ENCODE peak calls at places on chromosome 5, in six cellular contexts. One of them, this sample, is unnamed.

GRCh38 chr5:100779669-100780375 is 123.3 kb downstream of the ST8SIA4 start:
- DNase-seq in stimulated activated CD4-positive, alpha-beta T cell treated with anti-CD3 and anti-CD28 coated beads, Interleukin-1b, Interleukin-23, amount 100 ng/mL, for 1 hour: no peak
- DNase-seq in KG1: no peak
- DNase-seq in A673: no peak
- DNase-seq in NCI-H226: no peak
- DNase-seq in A549: no peak
- DNase-seq in this sample: no peak

GRCh38 chr5:115666023-115666422 is 40.2 kb upstream of the TMED7 start:
- DNase-seq in stimulated activated CD4-positive, alpha-beta T cell treated with anti-CD3 and anti-CD28 coated beads, Interleukin-1b, Interleukin-23, amount 100 ng/mL, for 1 hour: no peak
- DNase-seq in KG1: no peak
- DNase-seq in A673: no peak
- DNase-seq in NCI-H226: no peak
- DNase-seq in A549: no peak
- DNase-seq in this sample: no peak

GRCh38 chr5:148760945-148761638 is 65.3 kb upstream of the ADRB2 start:
- DNase-seq in stimulated activated CD4-positive, alpha-beta T cell treated with anti-CD3 and anti-CD28 coated beads, Interleukin-1b, Interleukin-23, amount 100 ng/mL, for 1 hour: no peak
- DNase-seq in KG1: no peak
- DNase-seq in A673: no peak
- DNase-seq in NCI-H226: no peak
- DNase-seq in A549: no peak
- DNase-seq in this sample: no peak

GRCh38 chr5:109611505-109611904 is 78.2 kb upstream of the MAN2A1 start:
- DNase-seq in stimulated activated CD4-positive, alpha-beta T cell treated with anti-CD3 and anti-CD28 coated beads, Interleukin-1b, Interleukin-23, amount 100 ng/mL, for 1 hour: no peak
- DNase-seq in KG1: no peak
- DNase-seq in A673: peak
- DNase-seq in NCI-H226: no peak
- DNase-seq in A549: no peak
- DNase-seq in this sample: no peak

GRCh38 chr5:103840600-103840999 is 278.0 kb upstream of the NUDT12 start:
- DNase-seq in stimulated activated CD4-positive, alpha-beta T cell treated with anti-CD3 and anti-CD28 coated beads, Interleukin-1b, Interleukin-23, amount 100 ng/mL, for 1 hour: no peak
- DNase-seq in KG1: no peak
- DNase-seq in A673: no peak
- DNase-seq in NCI-H226: peak
- DNase-seq in A549: no peak
- DNase-seq in this sample: no peak

GRCh38 chr5:10856646-10857332 is 95.8 kb upstream of the DAP start:
- DNase-seq in stimulated activated CD4-positive, alpha-beta T cell treated with anti-CD3 and anti-CD28 coated beads, Interleukin-1b, Interleukin-23, amount 100 ng/mL, for 1 hour: no peak
- DNase-seq in KG1: no peak
- DNase-seq in A673: peak
- DNase-seq in NCI-H226: no peak
- DNase-seq in A549: peak
- DNase-seq in this sample: no peak

GRCh38 chr5:172504736-172505402 is 50.5 kb upstream of the SH3PXD2B start:
- DNase-seq in stimulated activated CD4-positive, alpha-beta T cell treated with anti-CD3 and anti-CD28 coated beads, Interleukin-1b, Interleukin-23, amount 100 ng/mL, for 1 hour: no peak
- DNase-seq in KG1: no peak
- DNase-seq in A673: no peak
- DNase-seq in NCI-H226: no peak
- DNase-seq in A549: no peak
- DNase-seq in this sample: no peak

GRCh38 chr5:154858972-154859950 is 834 bp downstream of the CNOT8 start:
- DNase-seq in stimulated activated CD4-positive, alpha-beta T cell treated with anti-CD3 and anti-CD28 coated beads, Interleukin-1b, Interleukin-23, amount 100 ng/mL, for 1 hour: no peak
- DNase-seq in KG1: peak
- DNase-seq in A673: no peak
- DNase-seq in NCI-H226: no peak
- DNase-seq in A549: peak
- DNase-seq in this sample: no peak

GRCh38 chr5:142716963-142717362 is 31.1 kb upstream of the FGF1 start:
- DNase-seq in stimulated activated CD4-positive, alpha-beta T cell treated with anti-CD3 and anti-CD28 coated beads, Interleukin-1b, Interleukin-23, amount 100 ng/mL, for 1 hour: no peak
- DNase-seq in KG1: no peak
- DNase-seq in A673: peak
- DNase-seq in NCI-H226: peak
- DNase-seq in A549: peak
- DNase-seq in this sample: no peak

GRCh38 chr5:67066815-67067214 is 129.8 kb downstream of the CD180 start:
- DNase-seq in stimulated activated CD4-positive, alpha-beta T cell treated with anti-CD3 and anti-CD28 coated beads, Interleukin-1b, Interleukin-23, amount 100 ng/mL, for 1 hour: no peak
- DNase-seq in KG1: no peak
- DNase-seq in A673: no peak
- DNase-seq in NCI-H226: no peak
- DNase-seq in A549: peak
- DNase-seq in this sample: no peak

GRCh38 chr5:90488791-90489190 is 14.1 kb downstream of the POLR3G start:
- DNase-seq in stimulated activated CD4-positive, alpha-beta T cell treated with anti-CD3 and anti-CD28 coated beads, Interleukin-1b, Interleukin-23, amount 100 ng/mL, for 1 hour: no peak
- DNase-seq in KG1: no peak
- DNase-seq in A673: no peak
- DNase-seq in NCI-H226: no peak
- DNase-seq in A549: no peak
- DNase-seq in this sample: no peak

GRCh38 chr5:1557114-1557873 is 33.5 kb upstream of the LPCAT1 start:
- DNase-seq in stimulated activated CD4-positive, alpha-beta T cell treated with anti-CD3 and anti-CD28 coated beads, Interleukin-1b, Interleukin-23, amount 100 ng/mL, for 1 hour: no peak
- DNase-seq in KG1: no peak
- DNase-seq in A673: no peak
- DNase-seq in NCI-H226: no peak
- DNase-seq in A549: no peak
- DNase-seq in this sample: no peak

GRCh38 chr5:132664696-132665209 is 6.8 kb downstream of the IL13 start:
- DNase-seq in stimulated activated CD4-positive, alpha-beta T cell treated with anti-CD3 and anti-CD28 coated beads, Interleukin-1b, Interleukin-23, amount 100 ng/mL, for 1 hour: no peak
- DNase-seq in KG1: no peak
- DNase-seq in A673: no peak
- DNase-seq in NCI-H226: no peak
- DNase-seq in A549: no peak
- DNase-seq in this sample: no peak

GRCh38 chr5:136143763-136144162 is 11.1 kb downstream of the SMAD5 start:
- DNase-seq in stimulated activated CD4-positive, alpha-beta T cell treated with anti-CD3 and anti-CD28 coated beads, Interleukin-1b, Interleukin-23, amount 100 ng/mL, for 1 hour: no peak
- DNase-seq in KG1: no peak
- DNase-seq in A673: no peak
- DNase-seq in NCI-H226: no peak
- DNase-seq in A549: no peak
- DNase-seq in this sample: no peak

GRCh38 chr5:119397518-119398380 is 41.9 kb downstream of the TNFAIP8 start:
- DNase-seq in stimulated activated CD4-positive, alpha-beta T cell treated with anti-CD3 and anti-CD28 coated beads, Interleukin-1b, Interleukin-23, amount 100 ng/mL, for 1 hour: no peak
- DNase-seq in KG1: no peak
- DNase-seq in A673: peak
- DNase-seq in NCI-H226: peak
- DNase-seq in A549: peak
- DNase-seq in this sample: no peak

GRCh38 chr5:109743041-109743531 is 53.4 kb downstream of the MAN2A1 start:
- DNase-seq in stimulated activated CD4-positive, alpha-beta T cell treated with anti-CD3 and anti-CD28 coated beads, Interleukin-1b, Interleukin-23, amount 100 ng/mL, for 1 hour: no peak
- DNase-seq in KG1: no peak
- DNase-seq in A673: no peak
- DNase-seq in NCI-H226: no peak
- DNase-seq in A549: no peak
- DNase-seq in this sample: no peak

GRCh38 chr5:158770506-158770905 is 329.2 kb downstream of the EBF1 start:
- DNase-seq in stimulated activated CD4-positive, alpha-beta T cell treated with anti-CD3 and anti-CD28 coated beads, Interleukin-1b, Interleukin-23, amount 100 ng/mL, for 1 hour: no peak
- DNase-seq in KG1: no peak
- DNase-seq in A673: peak
- DNase-seq in NCI-H226: peak
- DNase-seq in A549: peak
- DNase-seq in this sample: no peak

GRCh38 chr5:131406997-131407638 is 143.3 kb downstream of the CDC42SE2 start:
- DNase-seq in stimulated activated CD4-positive, alpha-beta T cell treated with anti-CD3 and anti-CD28 coated beads, Interleukin-1b, Interleukin-23, amount 100 ng/mL, for 1 hour: no peak
- DNase-seq in KG1: no peak
- DNase-seq in A673: no peak
- DNase-seq in NCI-H226: no peak
- DNase-seq in A549: no peak
- DNase-seq in this sample: no peak

GRCh38 chr5:32733582-32734340 is 22.6 kb downstream of the NPR3 start:
- DNase-seq in stimulated activated CD4-positive, alpha-beta T cell treated with anti-CD3 and anti-CD28 coated beads, Interleukin-1b, Interleukin-23, amount 100 ng/mL, for 1 hour: no peak
- DNase-seq in KG1: no peak
- DNase-seq in A673: no peak
- DNase-seq in NCI-H226: no peak
- DNase-seq in A549: no peak
- DNase-seq in this sample: no peak

GRCh38 chr5:66144799-66145390 is 795 bp downstream of the SREK1 start:
- DNase-seq in stimulated activated CD4-positive, alpha-beta T cell treated with anti-CD3 and anti-CD28 coated beads, Interleukin-1b, Interleukin-23, amount 100 ng/mL, for 1 hour: no peak
- DNase-seq in KG1: no peak
- DNase-seq in A673: no peak
- DNase-seq in NCI-H226: no peak
- DNase-seq in A549: no peak
- DNase-seq in this sample: peak

GRCh38 chr5:179168636-179169035 is 108.5 kb downstream of the ZNF354C start:
- DNase-seq in stimulated activated CD4-positive, alpha-beta T cell treated with anti-CD3 and anti-CD28 coated beads, Interleukin-1b, Interleukin-23, amount 100 ng/mL, for 1 hour: no peak
- DNase-seq in KG1: no peak
- DNase-seq in A673: no peak
- DNase-seq in NCI-H226: no peak
- DNase-seq in A549: no peak
- DNase-seq in this sample: no peak

GRCh38 chr5:39209924-39210323 is 9.4 kb downstream of the FYB1 start:
- DNase-seq in stimulated activated CD4-positive, alpha-beta T cell treated with anti-CD3 and anti-CD28 coated beads, Interleukin-1b, Interleukin-23, amount 100 ng/mL, for 1 hour: peak
- DNase-seq in KG1: no peak
- DNase-seq in A673: no peak
- DNase-seq in NCI-H226: no peak
- DNase-seq in A549: no peak
- DNase-seq in this sample: no peak

GRCh38 chr5:7850533-7851239 is at the start of gene CFAP90:
- DNase-seq in stimulated activated CD4-positive, alpha-beta T cell treated with anti-CD3 and anti-CD28 coated beads, Interleukin-1b, Interleukin-23, amount 100 ng/mL, for 1 hour: no peak
- DNase-seq in KG1: no peak
- DNase-seq in A673: peak
- DNase-seq in NCI-H226: no peak
- DNase-seq in A549: peak
- DNase-seq in this sample: no peak

GRCh38 chr5:52582313-52582712 is 205.4 kb upstream of the ITGA1 start:
- DNase-seq in stimulated activated CD4-positive, alpha-beta T cell treated with anti-CD3 and anti-CD28 coated beads, Interleukin-1b, Interleukin-23, amount 100 ng/mL, for 1 hour: no peak
- DNase-seq in KG1: no peak
- DNase-seq in A673: no peak
- DNase-seq in NCI-H226: no peak
- DNase-seq in A549: peak
- DNase-seq in this sample: no peak

GRCh38 chr5:16773990-16774389 is 157.2 kb upstream of the RETREG1 start:
- DNase-seq in stimulated activated CD4-positive, alpha-beta T cell treated with anti-CD3 and anti-CD28 coated beads, Interleukin-1b, Interleukin-23, amount 100 ng/mL, for 1 hour: no peak
- DNase-seq in KG1: no peak
- DNase-seq in A673: peak
- DNase-seq in NCI-H226: no peak
- DNase-seq in A549: peak
- DNase-seq in this sample: no peak

GRCh38 chr5:172505403-172505759 is 51.1 kb upstream of the SH3PXD2B start:
- DNase-seq in stimulated activated CD4-positive, alpha-beta T cell treated with anti-CD3 and anti-CD28 coated beads, Interleukin-1b, Interleukin-23, amount 100 ng/mL, for 1 hour: no peak
- DNase-seq in KG1: no peak
- DNase-seq in A673: no peak
- DNase-seq in NCI-H226: no peak
- DNase-seq in A549: no peak
- DNase-seq in this sample: no peak

GRCh38 chr5:126369995-126370731 is 53.0 kb upstream of the GRAMD2B start:
- DNase-seq in stimulated activated CD4-positive, alpha-beta T cell treated with anti-CD3 and anti-CD28 coated beads, Interleukin-1b, Interleukin-23, amount 100 ng/mL, for 1 hour: no peak
- DNase-seq in KG1: no peak
- DNase-seq in A673: no peak
- DNase-seq in NCI-H226: no peak
- DNase-seq in A549: peak
- DNase-seq in this sample: no peak

GRCh38 chr5:112684737-112685136 is 52.9 kb upstream of the APC start:
- DNase-seq in stimulated activated CD4-positive, alpha-beta T cell treated with anti-CD3 and anti-CD28 coated beads, Interleukin-1b, Interleukin-23, amount 100 ng/mL, for 1 hour: no peak
- DNase-seq in KG1: no peak
- DNase-seq in A673: no peak
- DNase-seq in NCI-H226: peak
- DNase-seq in A549: no peak
- DNase-seq in this sample: no peak

GRCh38 chr5:149424371-149425315 is 45.6 kb upstream of the IL17B start:
- DNase-seq in stimulated activated CD4-positive, alpha-beta T cell treated with anti-CD3 and anti-CD28 coated beads, Interleukin-1b, Interleukin-23, amount 100 ng/mL, for 1 hour: no peak
- DNase-seq in KG1: no peak
- DNase-seq in A673: no peak
- DNase-seq in NCI-H226: no peak
- DNase-seq in A549: no peak
- DNase-seq in this sample: no peak

GRCh38 chr5:55649963-55650362 is 62.2 kb downstream of the SLC38A9 start:
- DNase-seq in stimulated activated CD4-positive, alpha-beta T cell treated with anti-CD3 and anti-CD28 coated beads, Interleukin-1b, Interleukin-23, amount 100 ng/mL, for 1 hour: no peak
- DNase-seq in KG1: no peak
- DNase-seq in A673: no peak
- DNase-seq in NCI-H226: no peak
- DNase-seq in A549: no peak
- DNase-seq in this sample: no peak

GRCh38 chr5:150141544-150142188 is 14.0 kb downstream of the PDGFRB start:
- DNase-seq in stimulated activated CD4-positive, alpha-beta T cell treated with anti-CD3 and anti-CD28 coated beads, Interleukin-1b, Interleukin-23, amount 100 ng/mL, for 1 hour: no peak
- DNase-seq in KG1: no peak
- DNase-seq in A673: no peak
- DNase-seq in NCI-H226: peak
- DNase-seq in A549: no peak
- DNase-seq in this sample: no peak

GRCh38 chr5:33363537-33363936 is 77.2 kb upstream of the TARS1 start:
- DNase-seq in stimulated activated CD4-positive, alpha-beta T cell treated with anti-CD3 and anti-CD28 coated beads, Interleukin-1b, Interleukin-23, amount 100 ng/mL, for 1 hour: no peak
- DNase-seq in KG1: peak
- DNase-seq in A673: no peak
- DNase-seq in NCI-H226: no peak
- DNase-seq in A549: no peak
- DNase-seq in this sample: no peak

GRCh38 chr5:81980598-81981260 is 8.9 kb downstream of the ATG10 start:
- DNase-seq in stimulated activated CD4-positive, alpha-beta T cell treated with anti-CD3 and anti-CD28 coated beads, Interleukin-1b, Interleukin-23, amount 100 ng/mL, for 1 hour: no peak
- DNase-seq in KG1: no peak
- DNase-seq in A673: no peak
- DNase-seq in NCI-H226: no peak
- DNase-seq in A549: no peak
- DNase-seq in this sample: no peak

GRCh38 chr5:177296581-177296980 is 6.9 kb downstream of the RAB24 start:
- DNase-seq in stimulated activated CD4-positive, alpha-beta T cell treated with anti-CD3 and anti-CD28 coated beads, Interleukin-1b, Interleukin-23, amount 100 ng/mL, for 1 hour: no peak
- DNase-seq in KG1: no peak
- DNase-seq in A673: no peak
- DNase-seq in NCI-H226: no peak
- DNase-seq in A549: no peak
- DNase-seq in this sample: no peak

GRCh38 chr5:83563631-83564030 is 92.1 kb downstream of the VCAN start:
- DNase-seq in stimulated activated CD4-positive, alpha-beta T cell treated with anti-CD3 and anti-CD28 coated beads, Interleukin-1b, Interleukin-23, amount 100 ng/mL, for 1 hour: no peak
- DNase-seq in KG1: no peak
- DNase-seq in A673: no peak
- DNase-seq in NCI-H226: no peak
- DNase-seq in A549: no peak
- DNase-seq in this sample: no peak

GRCh38 chr5:181243521-181244307 is at the start of gene RACK1:
- DNase-seq in stimulated activated CD4-positive, alpha-beta T cell treated with anti-CD3 and anti-CD28 coated beads, Interleukin-1b, Interleukin-23, amount 100 ng/mL, for 1 hour: peak
- DNase-seq in KG1: no peak
- DNase-seq in A673: peak
- DNase-seq in NCI-H226: peak
- DNase-seq in A549: peak
- DNase-seq in this sample: peak

GRCh38 chr5:35853652-35854051 is 3.0 kb upstream of the IL7R start:
- DNase-seq in stimulated activated CD4-positive, alpha-beta T cell treated with anti-CD3 and anti-CD28 coated beads, Interleukin-1b, Interleukin-23, amount 100 ng/mL, for 1 hour: peak
- DNase-seq in KG1: no peak
- DNase-seq in A673: no peak
- DNase-seq in NCI-H226: no peak
- DNase-seq in A549: no peak
- DNase-seq in this sample: no peak

GRCh38 chr5:71719092-71719964 is at the start of gene CARTPT:
- DNase-seq in stimulated activated CD4-positive, alpha-beta T cell treated with anti-CD3 and anti-CD28 coated beads, Interleukin-1b, Interleukin-23, amount 100 ng/mL, for 1 hour: no peak
- DNase-seq in KG1: no peak
- DNase-seq in A673: peak
- DNase-seq in NCI-H226: no peak
- DNase-seq in A549: no peak
- DNase-seq in this sample: no peak

GRCh38 chr5:180283026-180283615 is 8.8 kb downstream of the MAPK9 start:
- DNase-seq in stimulated activated CD4-positive, alpha-beta T cell treated with anti-CD3 and anti-CD28 coated beads, Interleukin-1b, Interleukin-23, amount 100 ng/mL, for 1 hour: no peak
- DNase-seq in KG1: no peak
- DNase-seq in A673: no peak
- DNase-seq in NCI-H226: peak
- DNase-seq in A549: no peak
- DNase-seq in this sample: no peak